ENCODE peak calls at places on chromosomes 11 and 22, in six cellular contexts. C is H1, L is HCT116, K is SK-N-SH, G is K562, Q is HepG2. J is an unnamed sample.

GRCh38 chr11:27100534-27100933 is 59.9 kb downstream of the BBOX1 start:
- DNase-seq in C (no peak), L (no peak), K (no peak), G (no peak), Q (no peak), J (no peak)

GRCh38 chr11:132106336-132106982 is 736.0 kb downstream of the NTM start:
- DNase-seq in C (no peak), L (no peak), K (no peak), G (no peak), Q (no peak), J (no peak)

GRCh38 chr11:76763573-76764348 is 19.4 kb upstream of the TSKU start:
- DNase-seq in C (no peak), L (no peak), K (no peak), G (no peak), Q (no peak), J (no peak)

GRCh38 chr22:44363214-44363979 is 50.6 kb upstream of the SHISAL1 start:
- DNase-seq in C (no peak), L (no peak), K (peak), G (no peak), Q (peak), J (no peak)

GRCh38 chr22:21443735-21444421 is 23.3 kb upstream of the TMEM191C start:
- DNase-seq in C (no peak), L (no peak), K (no peak), G (no peak), Q (no peak), J (no peak)

GRCh38 chr11:95338430-95338991 is 107.5 kb upstream of the SESN3 start:
- DNase-seq in C (no peak), L (no peak), K (no peak), G (no peak), Q (no peak), J (no peak)

GRCh38 chr22:50699001-50699753 is 26.6 kb downstream of the SHANK3 start:
- DNase-seq in C (no peak), L (no peak), K (no peak), G (no peak), Q (no peak), J (no peak)

GRCh38 chr11:19474954-19475811 is 234.4 kb upstream of the E2F8 start:
- DNase-seq in C (no peak), L (no peak), K (peak), G (no peak), Q (no peak), J (no peak)

GRCh38 chr22:35230839-35231584 is 26.3 kb upstream of the HMGXB4 start:
- DNase-seq in C (no peak), L (peak), K (peak), G (no peak), Q (peak), J (no peak)

GRCh38 chr11:83865636-83866461 is 579.7 kb upstream of the CCDC90B start:
- DNase-seq in C (no peak), L (no peak), K (no peak), G (no peak), Q (no peak), J (no peak)

GRCh38 chr22:23395476-23396361 is 184.4 kb downstream of the IGLL1 start:
- DNase-seq in C (no peak), L (no peak), K (no peak), G (no peak), Q (no peak), J (no peak)

GRCh38 chr22:23613193-23613973 is 18.7 kb downstream of the DRICH1 start:
- DNase-seq in C (no peak), L (no peak), K (no peak), G (no peak), Q (peak), J (no peak)

DNA sequence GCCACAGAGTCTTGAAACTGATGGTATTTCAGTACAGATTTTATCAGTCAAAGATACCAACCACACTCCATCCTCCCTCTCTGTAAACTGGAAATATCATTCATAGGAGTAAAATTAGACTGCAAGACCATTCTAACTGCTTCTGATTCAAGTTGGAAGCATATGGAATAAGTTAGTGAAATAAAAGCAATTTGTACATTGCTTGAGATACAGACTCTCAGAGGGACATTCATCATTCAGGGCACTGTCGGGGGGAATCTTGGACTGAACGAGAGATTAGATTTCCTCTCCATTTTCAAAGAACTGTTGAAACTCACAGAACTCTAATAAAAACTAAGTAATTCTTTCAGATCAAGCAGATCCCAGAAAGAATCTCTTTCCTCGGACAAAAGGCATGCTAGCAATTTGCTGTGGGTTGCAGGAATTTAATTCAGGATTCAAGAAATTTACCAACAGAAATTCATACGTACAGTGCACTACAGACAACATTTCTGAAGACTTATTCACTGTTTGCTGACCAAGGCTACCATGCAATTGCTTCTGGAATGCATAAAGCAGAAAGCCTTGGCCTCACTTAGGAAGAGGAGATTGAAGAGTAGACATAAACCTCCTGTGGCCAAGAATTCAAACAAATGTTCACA is 34.1 kb downstream of the PAMR1 start:
- DNase-seq in C (no peak), L (no peak), K (no peak), G (no peak), Q (no peak), J (peak)
- TF ChIP-seq JUND in C (no peak), L (no peak), K (peak), G (no peak), Q (no peak), J (no peak)

GRCh38 chr11:78420255-78420764 is 2.7 kb upstream of the GAB2 start:
- DNase-seq in C (no peak), L (no peak), K (peak), G (peak), Q (peak), J (peak)
- TF ChIP-seq JUND in C (no peak), L (no peak), K (peak), G (no peak), Q (no peak), J (no peak)

DNA sequence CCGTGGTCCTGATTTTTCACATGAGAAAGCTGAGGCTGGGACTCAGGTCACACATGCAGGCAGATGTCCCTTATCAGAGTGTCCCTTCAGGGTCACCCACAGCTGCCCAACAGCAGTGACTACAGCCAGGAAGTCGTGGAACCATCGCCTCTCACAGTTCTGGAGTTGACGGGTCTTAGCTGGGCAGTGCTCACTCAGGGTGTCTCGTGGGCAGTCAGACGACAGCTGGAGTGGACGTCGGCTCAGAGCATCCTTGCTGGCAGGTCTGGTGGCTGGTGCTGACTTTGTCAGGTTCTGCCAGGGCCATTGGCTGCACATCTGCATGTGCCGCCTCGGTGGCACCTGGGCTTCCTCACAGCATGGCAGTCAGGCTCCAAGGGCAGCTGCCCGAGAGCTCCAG is 35.6 kb upstream of the TH start:
- DNase-seq in C (no peak), L (no peak), K (no peak), G (no peak), Q (no peak), J (no peak)
- TF ChIP-seq JUND in C (no peak), L (no peak), K (no peak), G (no peak), Q (no peak), J (no peak)

GRCh38 chr11:79013509-79013908 is 427.3 kb downstream of the TENM4 start:
- DNase-seq in C (no peak), L (no peak), K (no peak), G (no peak), Q (no peak), J (no peak)
- TF ChIP-seq JUND in C (no peak), L (no peak), K (no peak), G (no peak), Q (no peak), J (no peak)